ENCODE peak calls at places on chromosomes 7 and 10, in five cellular contexts. M, Q, J, R and Z are unnamed samples.

GRCh38 chr7:138842111-138842510 is 44.1 kb upstream of the ATP6V0A4 start:
- DNase-seq in M (no peak), Q (peak), J (peak), R (no peak), Z (no peak)

GRCh38 chr7:16989883-16990413 is 108.2 kb upstream of the AGR3 start:
- DNase-seq in M (peak), Q (no peak), J (no peak), R (peak), Z (peak)

GRCh38 chr7:66013938-66014337 is 31.9 kb upstream of the GUSB start:
- DNase-seq in M (no peak), Q (peak), J (peak), R (no peak), Z (peak)

GRCh38 chr7:112143567-112143966 is 62.6 kb downstream of the DOCK4 start:
- DNase-seq in M (no peak), Q (no peak), J (no peak), R (no peak), Z (no peak)

GRCh38 chr7:5035276-5035675 is 10.4 kb upstream of the RBAK start:
- DNase-seq in M (no peak), Q (no peak), J (no peak), R (no peak), Z (no peak)

GRCh38 chr7:15305002-15305600 is 256.7 kb downstream of the AGMO start:
- DNase-seq in M (peak), Q (peak), J (no peak), R (no peak), Z (peak)

GRCh38 chr7:47087866-47088265 is 494.0 kb downstream of the TNS3 start:
- DNase-seq in M (no peak), Q (no peak), J (no peak), R (no peak), Z (no peak)

GRCh38 chr7:46034056-46034768 is 113.1 kb upstream of the IGFBP3 start:
- DNase-seq in M (no peak), Q (no peak), J (no peak), R (no peak), Z (no peak)

GRCh38 chr7:80135306-80136104 is 874 bp downstream of the GNAI1 start:
- DNase-seq in M (no peak), Q (no peak), J (no peak), R (no peak), Z (peak)

GRCh38 chr10:127150136-127150535 is 46.3 kb downstream of the INSYN2A start:
- DNase-seq in M (no peak), Q (no peak), J (no peak), R (no peak), Z (no peak)

GRCh38 chr7:127504715-127505114 is 80.7 kb downstream of the GCC1 start:
- DNase-seq in M (peak), Q (peak), J (peak), R (no peak), Z (no peak)

GRCh38 chr10:43188702-43189101 is 50.5 kb downstream of the CSGALNACT2 start:
- DNase-seq in M (no peak), Q (no peak), J (no peak), R (no peak), Z (no peak)

GRCh38 chr10:117226813-117227451 is 14.0 kb upstream of the SLC18A2 start:
- DNase-seq in M (no peak), Q (peak), J (no peak), R (no peak), Z (peak)

GRCh38 chr10:124375353-124375614 is 43.4 kb downstream of the OAT start:
- DNase-seq in M (no peak), Q (no peak), J (no peak), R (no peak), Z (no peak)

GRCh38 chr7:2403718-2404648 is 572 bp downstream of the CHST12 start:
- DNase-seq in M (peak), Q (no peak), J (no peak), R (no peak), Z (peak)

GRCh38 chr10:14673189-14673947 is 101.3 kb downstream of the FAM107B start:
- DNase-seq in M (no peak), Q (no peak), J (no peak), R (no peak), Z (no peak)

GRCh38 chr10:63132651-63133055 is 475 bp upstream of the NRBF2 start:
- DNase-seq in M (no peak), Q (no peak), J (no peak), R (no peak), Z (no peak)
- TF ChIP-seq CTCF in M (no peak), Q (no peak), J (no peak), R (no peak), Z (no peak)

DNA sequence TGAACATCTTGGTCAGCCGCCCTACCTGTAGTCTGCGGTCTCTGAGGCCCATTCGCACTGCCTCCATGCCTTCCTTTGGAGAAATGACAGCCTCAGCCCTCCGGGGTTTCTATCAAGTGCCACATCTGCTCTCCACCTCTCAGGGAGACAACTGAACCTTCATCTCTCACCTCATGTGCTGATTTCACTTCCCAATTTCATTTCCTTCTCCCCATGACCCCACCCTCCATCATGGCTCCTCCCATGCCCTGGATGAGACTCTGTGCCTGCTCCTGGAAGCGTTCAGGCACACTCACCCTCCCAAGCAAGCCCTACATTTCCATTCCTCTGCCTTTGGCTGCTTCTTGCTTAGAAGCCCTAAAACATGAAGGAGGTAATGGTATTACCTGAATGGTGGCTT is 7.8 kb upstream of the SCD start:
- DNase-seq in M (no peak), Q (no peak), J (no peak), R (no peak), Z (no peak)
- TF ChIP-seq CTCF in M (no peak), Q (no peak), J (no peak), R (no peak), Z (no peak)

DNA sequence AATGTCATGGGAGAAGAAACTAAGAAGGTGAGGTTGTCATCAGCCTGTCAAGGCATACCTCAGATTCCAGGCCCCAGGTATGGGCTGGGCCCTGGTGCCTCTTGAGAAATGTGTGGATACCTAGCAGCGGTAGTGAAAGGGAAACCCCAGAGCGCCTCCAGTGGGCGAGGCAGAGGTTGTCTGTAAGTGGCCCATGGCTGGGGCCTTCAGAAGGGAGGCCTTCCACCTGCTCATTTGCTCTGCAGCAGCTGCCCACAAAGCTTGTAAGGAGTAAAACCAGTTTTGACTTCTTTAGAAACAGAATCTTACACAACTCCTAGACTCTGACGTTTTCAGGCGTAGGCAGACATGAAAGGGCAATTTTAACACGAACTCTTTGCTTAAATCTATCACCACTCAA is 509.9 kb downstream of the PARD3 start:
- DNase-seq in M (no peak), Q (peak), J (peak), R (no peak), Z (no peak)
- TF ChIP-seq CTCF in M (peak), Q (peak), J (peak), R (no peak), Z (no peak)

GRCh38 chr7:142586611-142587010 is 162.7 kb upstream of the PRSS1 start:
- DNase-seq in M (no peak), Q (no peak), J (no peak), R (no peak), Z (no peak)

GRCh38 chr7:142584765-142585164 is 164.5 kb upstream of the PRSS1 start:
- DNase-seq in M (no peak), Q (no peak), J (no peak), R (no peak), Z (no peak)

GRCh38 chr7:142587578-142588191 is 161.6 kb upstream of the PRSS1 start:
- DNase-seq in M (no peak), Q (peak), J (no peak), R (no peak), Z (no peak)

GRCh38 chr7:142583424-142583823 is 165.8 kb upstream of the PRSS1 start:
- DNase-seq in M (no peak), Q (no peak), J (no peak), R (no peak), Z (no peak)

DNA sequence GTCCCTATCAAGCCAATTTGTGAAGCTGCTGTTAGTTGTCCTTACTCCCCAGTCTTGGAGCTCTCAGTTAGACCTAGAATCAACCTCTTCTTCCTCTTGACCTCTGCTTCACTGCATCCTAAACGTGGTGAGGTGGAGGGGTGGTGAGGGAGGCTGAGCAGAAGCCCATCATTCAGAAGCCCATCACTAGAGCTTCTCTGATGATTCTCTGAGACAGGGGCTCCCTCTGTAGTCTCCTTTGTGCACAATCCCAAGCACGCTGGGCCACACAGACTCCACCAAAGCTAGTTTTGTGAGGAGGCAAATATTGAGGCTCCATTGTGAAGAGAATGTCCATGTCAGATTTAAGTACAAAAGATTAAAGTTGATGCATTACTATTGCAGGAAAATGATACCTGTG is 163.8 kb upstream of the PRSS1 start:
- DNase-seq in M (no peak), Q (no peak), J (no peak), R (no peak), Z (no peak)
- TF ChIP-seq CTCF in M (no peak), Q (peak), J (no peak), R (no peak), Z (no peak)

GRCh38 chr7:48144291-48144768 is 26.9 kb upstream of the ABCA13 start:
- DNase-seq in M (no peak), Q (no peak), J (no peak), R (no peak), Z (no peak)

GRCh38 chr7:48150086-48150485 is 21.2 kb upstream of the ABCA13 start:
- DNase-seq in M (no peak), Q (no peak), J (no peak), R (no peak), Z (no peak)

GRCh38 chr7:48149058-48149457 is 22.2 kb upstream of the ABCA13 start:
- DNase-seq in M (no peak), Q (no peak), J (no peak), R (no peak), Z (no peak)

GRCh38 chr7:48148311-48148710 is 22.9 kb upstream of the ABCA13 start:
- DNase-seq in M (no peak), Q (no peak), J (no peak), R (no peak), Z (no peak)

GRCh38 chr7:48147078-48147591 is 24.1 kb upstream of the ABCA13 start:
- DNase-seq in M (no peak), Q (peak), J (no peak), R (no peak), Z (no peak)
- TF ChIP-seq CTCF in M (no peak), Q (no peak), J (no peak), R (no peak), Z (no peak)

DNA sequence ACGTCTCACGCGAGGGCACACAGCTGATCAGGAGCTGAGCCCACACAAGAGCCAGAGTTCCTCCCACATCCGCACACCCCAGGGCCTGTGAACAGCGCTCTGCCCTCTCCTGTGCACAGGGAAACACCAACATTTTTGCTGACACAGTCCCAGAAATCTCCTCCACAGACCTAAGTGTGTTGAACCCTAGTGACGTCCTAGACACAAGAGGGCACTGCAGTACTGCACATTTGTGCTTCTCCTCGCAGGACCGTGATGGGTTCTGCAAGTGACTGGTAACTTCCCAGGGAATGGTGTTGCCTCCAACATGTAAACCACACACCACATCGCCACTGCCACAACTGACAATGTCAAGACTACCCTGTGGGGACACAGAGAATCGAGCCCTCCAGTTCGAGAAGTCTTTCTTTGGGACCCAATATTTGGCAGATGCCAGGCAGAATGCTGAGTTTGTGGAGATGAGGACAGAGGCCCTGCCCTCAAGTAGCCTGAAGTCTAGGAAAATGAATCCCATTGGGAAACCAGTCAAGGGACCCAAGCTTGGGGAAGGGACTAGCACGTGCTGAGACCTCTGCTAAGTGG is 170.3 kb downstream of the PAXIP1 start:
- DNase-seq in M (no peak), Q (peak), J (no peak), R (no peak), Z (no peak)
- TF ChIP-seq CTCF in M (peak), Q (peak), J (peak), R (no peak), Z (no peak)

GRCh38 chr10:83302623-83303022 is 836.7 kb upstream of the GHITM start:
- DNase-seq in M (no peak), Q (no peak), J (no peak), R (no peak), Z (no peak)
- TF ChIP-seq CTCF in M (no peak), Q (no peak), J (no peak), R (no peak), Z (no peak)

DNA sequence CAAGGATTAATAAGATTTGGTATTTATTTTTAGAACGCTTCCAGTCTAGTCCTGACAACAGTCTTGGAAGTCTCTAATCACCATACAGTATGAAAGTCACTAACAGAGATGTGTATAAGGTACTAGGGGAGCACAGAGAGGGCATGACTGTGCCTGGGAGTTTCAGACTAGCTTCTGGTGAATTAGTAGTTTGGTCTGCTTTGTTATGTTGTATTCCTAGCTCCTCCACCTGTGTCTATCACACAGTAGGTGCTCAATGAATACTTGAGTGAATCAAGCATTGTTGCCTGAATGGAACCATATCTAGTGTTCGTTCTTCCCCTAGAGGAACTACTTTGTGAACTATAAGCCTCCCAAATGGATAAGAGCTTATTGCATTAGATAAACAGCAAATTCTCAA is 49.4 kb downstream of the AGK start:
- DNase-seq in M (no peak), Q (no peak), J (no peak), R (no peak), Z (no peak)
- TF ChIP-seq CTCF in M (no peak), Q (no peak), J (no peak), R (no peak), Z (no peak)